ENCODE peak calls at places on chromosomes 4 and X, in five cellular contexts. U, P, A, O and X are unnamed samples.

GRCh38 chr4:152310223-152310622 is 225.7 kb downstream of the FBXW7 start:
- DNase-seq in A (peak), O (no peak), U (peak), P (peak), X (no peak)

GRCh38 chrX:119421306-119421705 is 22.2 kb downstream of the SLC25A43 start:
- DNase-seq in U (no peak), P (no peak), A (no peak), O (no peak), X (no peak)

GRCh38 chrX:50978920-50979660 is 68.6 kb downstream of the BMP15 start:
- DNase-seq in P (no peak), O (no peak), A (no peak), U (no peak), X (no peak)

GRCh38 chr4:186266699-186267467 is 894 bp downstream of the F11 start:
- DNase-seq in P (no peak), A (no peak), U (no peak), O (no peak), X (no peak)

GRCh38 chrX:102858826-102859627 is 78.0 kb upstream of the RAB40AL start:
- DNase-seq in O (no peak), A (no peak), P (no peak), U (peak), X (no peak)

GRCh38 chr4:145487626-145488025 is 6.0 kb downstream of the SMAD1 start:
- DNase-seq in U (no peak), O (no peak), A (no peak), P (no peak), X (no peak)

GRCh38 chrX:135520022-135520552 is 373 bp upstream of the INTS6L start:
- DNase-seq in U (no peak), O (no peak), A (peak), P (peak), X (no peak)

GRCh38 chr4:16591867-16592266 is 306.6 kb downstream of the LDB2 start:
- DNase-seq in O (peak), P (no peak), A (no peak), U (no peak), X (no peak)

GRCh38 chrX:20374450-20374849 is 107.7 kb upstream of the RPS6KA3 start:
- DNase-seq in O (no peak), U (no peak), P (no peak), A (peak), X (no peak)

GRCh38 chrX:1657367-1658082 is 42.7 kb downstream of the ASMT start:
- DNase-seq in O (no peak), A (peak), P (peak), U (peak), X (no peak)

GRCh38 chr4:3853388-3854035 is 87.3 kb downstream of the ADRA2C start:
- DNase-seq in P (no peak), A (no peak), O (no peak), U (no peak), X (no peak)

GRCh38 chr4:108683479-108683878 is 33.1 kb downstream of the OSTC start:
- DNase-seq in U (peak), O (no peak), P (peak), A (peak), X (no peak)

GRCh38 chr4:72701987-72702819 is 133.2 kb upstream of the ADAMTS3 start:
- DNase-seq in A (peak), P (peak), U (peak), O (no peak), X (no peak)

GRCh38 chrX:25858273-25858880 is 279.8 kb upstream of the MAGEB18 start:
- DNase-seq in A (peak), P (no peak), O (no peak), U (no peak), X (no peak)

GRCh38 chrX:48966796-48967579 is 4.7 kb downstream of the KCND1 start:
- DNase-seq in O (no peak), P (no peak), A (no peak), U (peak), X (no peak)

GRCh38 chr4:152478456-152479237 is 57.2 kb downstream of the FBXW7 start:
- DNase-seq in P (no peak), U (no peak), A (no peak), O (no peak), X (no peak)

GRCh38 chr4:104763554-104764210 is 269.0 kb upstream of the CXXC4 start:
- DNase-seq in A (no peak), P (no peak), U (no peak), O (no peak), X (no peak)

GRCh38 chr4:5365071-5366008 is 314.1 kb downstream of the STK32B start:
- DNase-seq in P (peak), A (peak), O (no peak), U (peak), X (no peak)

GRCh38 chr4:113328514-113328913 is 279.1 kb downstream of the ANK2 start:
- DNase-seq in P (no peak), U (peak), A (peak), O (no peak), X (no peak)

GRCh38 chr4:95129036-95129435 is 371.3 kb downstream of the BMPR1B start:
- DNase-seq in A (no peak), O (no peak), P (no peak), U (no peak), X (no peak)

GRCh38 chrX:40094041-40094899 is 3.5 kb downstream of the BCOR start:
- DNase-seq in P (no peak), O (no peak), A (no peak), U (peak), X (peak)

GRCh38 chrX:118513120-118513899 is 17.7 kb downstream of the DOCK11 start:
- DNase-seq in P (no peak), A (no peak), O (no peak), U (no peak), X (no peak)

GRCh38 chrX:120604359-120604782 is 470 bp downstream of the MCTS1 start:
- DNase-seq in O (no peak), U (peak), A (peak), P (peak), X (no peak)

GRCh38 chr4:172356002-172356401 is 542.8 kb downstream of the GALNTL6 start:
- DNase-seq in A (no peak), O (no peak), U (no peak), P (no peak), X (no peak)

GRCh38 chrX:21374994-21375794 is 976 bp downstream of the CNKSR2 start:
- DNase-seq in U (no peak), A (no peak), O (no peak), P (no peak), X (peak)

GRCh38 chrX:70479970-70480659 is 35.5 kb downstream of the DLG3 start:
- DNase-seq in P (no peak), U (peak), O (no peak), A (peak), X (no peak)

GRCh38 chr4:13783800-13784411 is 156.4 kb upstream of the BOD1L1 start:
- DNase-seq in A (peak), O (peak), U (no peak), P (peak), X (no peak)

GRCh38 chr4:145290953-145291352 is 110.6 kb upstream of the OTUD4 start:
- DNase-seq in U (no peak), O (no peak), P (no peak), A (no peak), X (no peak)

GRCh38 chr4:60588556-60588955 is 611.6 kb upstream of the ADGRL3 start:
- DNase-seq in A (peak), O (no peak), U (no peak), P (peak), X (no peak)

GRCh38 chr4:54661686-54662085 is 3.9 kb downstream of the KIT start:
- DNase-seq in A (peak), P (peak), U (peak), O (no peak), X (no peak)

GRCh38 chr4:42460043-42460442 is 62.8 kb downstream of the SHISA3 start:
- DNase-seq in O (no peak), A (no peak), P (no peak), U (peak), X (no peak)

GRCh38 chrX:140050906-140051305 is 85.6 kb upstream of the CXorf66 start:
- DNase-seq in O (no peak), U (peak), P (no peak), A (no peak), X (no peak)